ENCODE peak calls at places on chromosomes 16 and 17, in ten cellular contexts. One of them, this sample, is unnamed.

GRCh38 chr16:85929259-85929704 is 30.3 kb downstream of the IRF8 start:
- DNase-seq in body of pancreas: no peak
- DNase-seq in WTC11: no peak
- DNase-seq in thoracic aorta: no peak
- DNase-seq in GM13977: no peak
- DNase-seq in B cell: no peak
- DNase-seq in A673: no peak
- DNase-seq in AG09309: no peak
- DNase-seq in fibroblast of pulmonary artery: no peak
- DNase-seq in left ventricle myocardium inferior: no peak
- DNase-seq in this sample: no peak

GRCh38 chr16:10971560-10971961 is 27.2 kb downstream of the CLEC16A start:
- DNase-seq in body of pancreas: no peak
- DNase-seq in WTC11: peak
- DNase-seq in thoracic aorta: no peak
- DNase-seq in GM13977: no peak
- DNase-seq in B cell: no peak
- DNase-seq in A673: peak
- DNase-seq in AG09309: peak
- DNase-seq in fibroblast of pulmonary artery: peak
- DNase-seq in left ventricle myocardium inferior: no peak
- DNase-seq in this sample: peak

GRCh38 chr17:55394357-55395021 is 27.1 kb downstream of the MMD start:
- DNase-seq in body of pancreas: no peak
- DNase-seq in WTC11: no peak
- DNase-seq in thoracic aorta: no peak
- DNase-seq in GM13977: no peak
- DNase-seq in B cell: no peak
- DNase-seq in A673: no peak
- DNase-seq in AG09309: no peak
- DNase-seq in fibroblast of pulmonary artery: no peak
- DNase-seq in left ventricle myocardium inferior: no peak
- DNase-seq in this sample: no peak

GRCh38 chr17:82322526-82323453 is 5.4 kb upstream of the CD7 start:
- DNase-seq in body of pancreas: no peak
- DNase-seq in WTC11: no peak
- DNase-seq in thoracic aorta: no peak
- DNase-seq in GM13977: no peak
- DNase-seq in B cell: no peak
- DNase-seq in A673: no peak
- DNase-seq in AG09309: no peak
- DNase-seq in fibroblast of pulmonary artery: no peak
- DNase-seq in left ventricle myocardium inferior: no peak
- DNase-seq in this sample: no peak

GRCh38 chr17:73205326-73205980 is 12.6 kb downstream of the COG1 start:
- DNase-seq in body of pancreas: no peak
- DNase-seq in WTC11: no peak
- DNase-seq in thoracic aorta: no peak
- DNase-seq in GM13977: no peak
- DNase-seq in B cell: no peak
- DNase-seq in A673: no peak
- DNase-seq in AG09309: no peak
- DNase-seq in fibroblast of pulmonary artery: no peak
- DNase-seq in left ventricle myocardium inferior: no peak
- DNase-seq in this sample: no peak

GRCh38 chr16:35523991-35524390 is 2064.6 kb downstream of the TP53TG3F start:
- DNase-seq in body of pancreas: no peak
- DNase-seq in WTC11: no peak
- DNase-seq in thoracic aorta: no peak
- DNase-seq in GM13977: no peak
- DNase-seq in B cell: no peak
- DNase-seq in A673: no peak
- DNase-seq in AG09309: no peak
- DNase-seq in fibroblast of pulmonary artery: no peak
- DNase-seq in left ventricle myocardium inferior: no peak
- DNase-seq in this sample: no peak

GRCh38 chr16:10616744-10617640 is 36.6 kb upstream of the EMP2 start:
- DNase-seq in body of pancreas: no peak
- DNase-seq in WTC11: peak
- DNase-seq in thoracic aorta: no peak
- DNase-seq in GM13977: no peak
- DNase-seq in B cell: no peak
- DNase-seq in A673: peak
- DNase-seq in AG09309: no peak
- DNase-seq in fibroblast of pulmonary artery: peak
- DNase-seq in left ventricle myocardium inferior: peak
- DNase-seq in this sample: no peak

GRCh38 chr17:28346746-28347246 is 10.5 kb downstream of the POLDIP2 start:
- DNase-seq in body of pancreas: peak
- DNase-seq in WTC11: no peak
- DNase-seq in thoracic aorta: no peak
- DNase-seq in GM13977: no peak
- DNase-seq in B cell: no peak
- DNase-seq in A673: no peak
- DNase-seq in AG09309: no peak
- DNase-seq in fibroblast of pulmonary artery: no peak
- DNase-seq in left ventricle myocardium inferior: no peak
- DNase-seq in this sample: no peak

GRCh38 chr17:61410100-61410551 is 10.5 kb downstream of the TBX2 start:
- DNase-seq in body of pancreas: peak
- DNase-seq in WTC11: no peak
- DNase-seq in thoracic aorta: no peak
- DNase-seq in GM13977: peak
- DNase-seq in B cell: peak
- DNase-seq in A673: no peak
- DNase-seq in AG09309: no peak
- DNase-seq in fibroblast of pulmonary artery: no peak
- DNase-seq in left ventricle myocardium inferior: no peak
- DNase-seq in this sample: peak

GRCh38 chr17:61410555-61411089 is 11.0 kb downstream of the TBX2 start:
- DNase-seq in body of pancreas: peak
- DNase-seq in WTC11: peak
- DNase-seq in thoracic aorta: no peak
- DNase-seq in GM13977: peak
- DNase-seq in B cell: peak
- DNase-seq in A673: peak
- DNase-seq in AG09309: no peak
- DNase-seq in fibroblast of pulmonary artery: peak
- DNase-seq in left ventricle myocardium inferior: peak
- DNase-seq in this sample: peak

GRCh38 chr17:61408151-61409041 is 8.8 kb downstream of the TBX2 start:
- DNase-seq in body of pancreas: peak
- DNase-seq in WTC11: peak
- DNase-seq in thoracic aorta: no peak
- DNase-seq in GM13977: no peak
- DNase-seq in B cell: peak
- DNase-seq in A673: no peak
- DNase-seq in AG09309: no peak
- DNase-seq in fibroblast of pulmonary artery: no peak
- DNase-seq in left ventricle myocardium inferior: no peak
- DNase-seq in this sample: peak

GRCh38 chr17:61411114-61411943 is 11.7 kb downstream of the TBX2 start:
- DNase-seq in body of pancreas: peak
- DNase-seq in WTC11: peak
- DNase-seq in thoracic aorta: no peak
- DNase-seq in GM13977: peak
- DNase-seq in B cell: peak
- DNase-seq in A673: peak
- DNase-seq in AG09309: no peak
- DNase-seq in fibroblast of pulmonary artery: no peak
- DNase-seq in left ventricle myocardium inferior: no peak
- DNase-seq in this sample: peak

GRCh38 chr17:61409301-61410099 is 9.9 kb downstream of the TBX2 start:
- DNase-seq in body of pancreas: peak
- DNase-seq in WTC11: peak
- DNase-seq in thoracic aorta: no peak
- DNase-seq in GM13977: peak
- DNase-seq in B cell: peak
- DNase-seq in A673: peak
- DNase-seq in AG09309: no peak
- DNase-seq in fibroblast of pulmonary artery: peak
- DNase-seq in left ventricle myocardium inferior: no peak
- DNase-seq in this sample: peak
- TF ChIP-seq CTCF in body of pancreas: no peak
- TF ChIP-seq CTCF in WTC11: no peak
- TF ChIP-seq CTCF in thoracic aorta: peak
- TF ChIP-seq CTCF in GM13977: peak
- TF ChIP-seq CTCF in B cell: peak
- TF ChIP-seq CTCF in A673: no peak
- TF ChIP-seq CTCF in AG09309: peak
- TF ChIP-seq CTCF in fibroblast of pulmonary artery: peak
- TF ChIP-seq CTCF in left ventricle myocardium inferior: peak
- TF ChIP-seq CTCF in this sample: peak

GRCh38 chr16:78515421-78515820 is 416.0 kb downstream of the WWOX start:
- DNase-seq in body of pancreas: no peak
- DNase-seq in WTC11: no peak
- DNase-seq in thoracic aorta: no peak
- DNase-seq in GM13977: no peak
- DNase-seq in B cell: no peak
- DNase-seq in A673: no peak
- DNase-seq in AG09309: no peak
- DNase-seq in fibroblast of pulmonary artery: no peak
- DNase-seq in left ventricle myocardium inferior: no peak
- DNase-seq in this sample: no peak

GRCh38 chr16:78516006-78516405 is 416.6 kb downstream of the WWOX start:
- DNase-seq in body of pancreas: no peak
- DNase-seq in WTC11: no peak
- DNase-seq in thoracic aorta: no peak
- DNase-seq in GM13977: no peak
- DNase-seq in B cell: no peak
- DNase-seq in A673: no peak
- DNase-seq in AG09309: no peak
- DNase-seq in fibroblast of pulmonary artery: no peak
- DNase-seq in left ventricle myocardium inferior: no peak
- DNase-seq in this sample: no peak

GRCh38 chr16:78509965-78510364 is 410.5 kb downstream of the WWOX start:
- DNase-seq in body of pancreas: no peak
- DNase-seq in WTC11: no peak
- DNase-seq in thoracic aorta: no peak
- DNase-seq in GM13977: no peak
- DNase-seq in B cell: no peak
- DNase-seq in A673: no peak
- DNase-seq in AG09309: no peak
- DNase-seq in fibroblast of pulmonary artery: no peak
- DNase-seq in left ventricle myocardium inferior: no peak
- DNase-seq in this sample: no peak

DNA sequence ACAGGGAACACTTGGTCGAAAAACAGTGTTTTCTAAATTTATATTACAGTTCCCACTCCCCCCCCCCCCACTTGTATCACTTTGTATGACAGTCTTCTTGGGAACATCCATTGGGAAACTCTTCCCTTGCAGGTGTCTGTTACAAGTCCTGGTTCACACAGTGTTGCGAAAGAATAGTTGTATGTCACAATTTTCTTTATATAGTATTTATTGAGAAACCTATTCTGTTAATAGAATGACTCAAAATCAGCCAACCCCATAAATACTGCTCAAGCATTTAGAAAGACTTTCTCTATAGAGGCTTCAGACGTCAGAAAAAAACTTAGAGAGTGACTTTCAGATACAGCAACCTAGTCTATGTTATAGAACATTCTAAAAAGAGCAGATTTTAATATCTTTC is 414.4 kb downstream of the WWOX start:
- DNase-seq in body of pancreas: no peak
- DNase-seq in WTC11: no peak
- DNase-seq in thoracic aorta: no peak
- DNase-seq in GM13977: no peak
- DNase-seq in B cell: no peak
- DNase-seq in A673: no peak
- DNase-seq in AG09309: no peak
- DNase-seq in fibroblast of pulmonary artery: no peak
- DNase-seq in left ventricle myocardium inferior: no peak
- DNase-seq in this sample: no peak
- TF ChIP-seq CTCF in body of pancreas: no peak
- TF ChIP-seq CTCF in WTC11: no peak
- TF ChIP-seq CTCF in thoracic aorta: no peak
- TF ChIP-seq CTCF in GM13977: no peak
- TF ChIP-seq CTCF in B cell: no peak
- TF ChIP-seq CTCF in A673: no peak
- TF ChIP-seq CTCF in AG09309: no peak
- TF ChIP-seq CTCF in fibroblast of pulmonary artery: no peak
- TF ChIP-seq CTCF in left ventricle myocardium inferior: no peak
- TF ChIP-seq CTCF in this sample: no peak

GRCh38 chr16:2163211-2163881 is 7.8 kb downstream of the TRAF7 start:
- DNase-seq in body of pancreas: no peak
- DNase-seq in WTC11: no peak
- DNase-seq in thoracic aorta: no peak
- DNase-seq in GM13977: no peak
- DNase-seq in B cell: no peak
- DNase-seq in A673: no peak
- DNase-seq in AG09309: no peak
- DNase-seq in fibroblast of pulmonary artery: no peak
- DNase-seq in left ventricle myocardium inferior: no peak
- DNase-seq in this sample: no peak
- TF ChIP-seq CTCF in body of pancreas: no peak
- TF ChIP-seq CTCF in WTC11: no peak
- TF ChIP-seq CTCF in thoracic aorta: no peak
- TF ChIP-seq CTCF in GM13977: no peak
- TF ChIP-seq CTCF in B cell: no peak
- TF ChIP-seq CTCF in A673: no peak
- TF ChIP-seq CTCF in AG09309: no peak
- TF ChIP-seq CTCF in fibroblast of pulmonary artery: no peak
- TF ChIP-seq CTCF in left ventricle myocardium inferior: no peak
- TF ChIP-seq CTCF in this sample: no peak

GRCh38 chr17:46777943-46778915 is 40.3 kb downstream of the WNT3 start:
- DNase-seq in body of pancreas: no peak
- DNase-seq in WTC11: no peak
- DNase-seq in thoracic aorta: no peak
- DNase-seq in GM13977: no peak
- DNase-seq in B cell: no peak
- DNase-seq in A673: peak
- DNase-seq in AG09309: no peak
- DNase-seq in fibroblast of pulmonary artery: no peak
- DNase-seq in left ventricle myocardium inferior: no peak
- DNase-seq in this sample: no peak

GRCh38 chr17:46780003-46780373 is 38.5 kb downstream of the WNT3 start:
- DNase-seq in body of pancreas: no peak
- DNase-seq in WTC11: no peak
- DNase-seq in thoracic aorta: no peak
- DNase-seq in GM13977: no peak
- DNase-seq in B cell: no peak
- DNase-seq in A673: no peak
- DNase-seq in AG09309: no peak
- DNase-seq in fibroblast of pulmonary artery: no peak
- DNase-seq in left ventricle myocardium inferior: no peak
- DNase-seq in this sample: no peak

GRCh38 chr17:46785696-46786095 is 32.8 kb downstream of the WNT3 start:
- DNase-seq in body of pancreas: no peak
- DNase-seq in WTC11: no peak
- DNase-seq in thoracic aorta: no peak
- DNase-seq in GM13977: no peak
- DNase-seq in B cell: no peak
- DNase-seq in A673: no peak
- DNase-seq in AG09309: no peak
- DNase-seq in fibroblast of pulmonary artery: no peak
- DNase-seq in left ventricle myocardium inferior: no peak
- DNase-seq in this sample: no peak

GRCh38 chr17:46783031-46783593 is 35.4 kb downstream of the WNT3 start:
- DNase-seq in body of pancreas: peak
- DNase-seq in WTC11: no peak
- DNase-seq in thoracic aorta: no peak
- DNase-seq in GM13977: no peak
- DNase-seq in B cell: no peak
- DNase-seq in A673: no peak
- DNase-seq in AG09309: no peak
- DNase-seq in fibroblast of pulmonary artery: no peak
- DNase-seq in left ventricle myocardium inferior: no peak
- DNase-seq in this sample: no peak

DNA sequence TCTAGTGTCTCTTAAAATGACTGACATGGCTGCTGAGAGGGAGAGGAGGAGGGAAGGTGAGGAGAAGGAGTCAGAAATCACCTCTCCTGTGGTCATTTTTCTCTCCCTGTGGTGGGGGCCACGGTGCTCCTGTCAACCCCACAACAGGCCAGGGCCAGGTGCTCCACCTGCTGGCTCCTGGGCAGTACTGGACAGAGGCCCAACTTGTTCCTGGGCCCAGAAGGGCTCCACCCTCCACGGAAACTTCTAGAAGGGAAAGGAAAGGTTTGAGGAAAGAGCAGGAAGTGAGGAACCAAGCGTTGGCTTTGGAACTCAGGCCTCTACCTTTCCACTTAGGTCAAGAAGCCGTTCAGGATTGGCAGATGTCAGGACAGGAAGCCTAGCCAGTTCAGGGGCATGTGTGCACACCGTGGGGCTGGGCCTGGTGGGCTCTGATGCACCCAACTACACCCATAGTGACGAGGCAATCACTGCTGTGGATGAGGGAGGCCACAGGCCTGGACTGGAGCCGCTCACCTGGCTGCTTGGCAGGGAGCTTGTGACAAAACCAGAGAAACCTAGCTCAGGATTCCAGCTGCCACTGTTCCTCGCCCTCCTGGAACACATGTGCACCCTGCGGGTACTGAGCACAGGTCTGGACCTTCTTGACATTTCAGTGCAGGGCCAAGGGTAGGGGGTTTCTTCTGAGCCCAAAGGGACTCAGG is 36.1 kb downstream of the WNT3 start:
- DNase-seq in body of pancreas: peak
- DNase-seq in WTC11: peak
- DNase-seq in thoracic aorta: no peak
- DNase-seq in GM13977: peak
- DNase-seq in B cell: peak
- DNase-seq in A673: no peak
- DNase-seq in AG09309: no peak
- DNase-seq in fibroblast of pulmonary artery: peak
- DNase-seq in left ventricle myocardium inferior: no peak
- DNase-seq in this sample: peak
- TF ChIP-seq CTCF in body of pancreas: peak
- TF ChIP-seq CTCF in WTC11: peak
- TF ChIP-seq CTCF in thoracic aorta: no peak
- TF ChIP-seq CTCF in GM13977: peak
- TF ChIP-seq CTCF in B cell: peak
- TF ChIP-seq CTCF in A673: peak
- TF ChIP-seq CTCF in AG09309: peak
- TF ChIP-seq CTCF in fibroblast of pulmonary artery: peak
- TF ChIP-seq CTCF in left ventricle myocardium inferior: peak
- TF ChIP-seq CTCF in this sample: peak